ENCODE peak calls at places on chromosome 7, in eight cellular contexts. One of them, this sample, is unnamed.
A peak's percentile ranks its signal among the peaks of the same experiment; 100 is the strongest.

GRCh38 chr7:159016591-159016990 is 128.1 kb downstream of the VIPR2 start:
- DNase-seq in mammary epithelial cell: no peak
- DNase-seq in uterus: no peak
- DNase-seq in stomach: no peak
- DNase-seq in epithelial cell of esophagus: no peak
- DNase-seq in Calu3: no peak
- DNase-seq in gastrocnemius medialis: no peak
- DNase-seq in astrocyte of the cerebellum: no peak
- DNase-seq in this sample: no peak

GRCh38 chr7:105975770-105976428 is 12.8 kb downstream of the CDHR3 start:
- DNase-seq in mammary epithelial cell: peak; percentile 6
- DNase-seq in uterus: no peak
- DNase-seq in stomach: no peak
- DNase-seq in epithelial cell of esophagus: peak; percentile 68
- DNase-seq in Calu3: no peak
- DNase-seq in gastrocnemius medialis: no peak
- DNase-seq in astrocyte of the cerebellum: no peak
- DNase-seq in this sample: no peak

GRCh38 chr7:159231017-159231416 is 86.3 kb upstream of the VIPR2 start:
- DNase-seq in mammary epithelial cell: no peak
- DNase-seq in uterus: no peak
- DNase-seq in stomach: no peak
- DNase-seq in epithelial cell of esophagus: no peak
- DNase-seq in Calu3: no peak
- DNase-seq in gastrocnemius medialis: no peak
- DNase-seq in astrocyte of the cerebellum: no peak
- DNase-seq in this sample: no peak

GRCh38 chr7:112047421-112047820 is 158.8 kb downstream of the DOCK4 start:
- DNase-seq in mammary epithelial cell: no peak
- DNase-seq in uterus: no peak
- DNase-seq in stomach: no peak
- DNase-seq in epithelial cell of esophagus: no peak
- DNase-seq in Calu3: no peak
- DNase-seq in gastrocnemius medialis: no peak
- DNase-seq in astrocyte of the cerebellum: no peak
- DNase-seq in this sample: no peak

GRCh38 chr7:46759711-46760480 is 822.0 kb downstream of the TNS3 start:
- DNase-seq in mammary epithelial cell: peak; percentile 46
- DNase-seq in uterus: no peak
- DNase-seq in stomach: no peak
- DNase-seq in epithelial cell of esophagus: peak; percentile 38
- DNase-seq in Calu3: no peak
- DNase-seq in gastrocnemius medialis: no peak
- DNase-seq in astrocyte of the cerebellum: no peak
- DNase-seq in this sample: no peak

GRCh38 chr7:96188623-96188991 is 133.3 kb downstream of the SLC25A13 start:
- DNase-seq in mammary epithelial cell: no peak
- DNase-seq in uterus: no peak
- DNase-seq in stomach: no peak
- DNase-seq in epithelial cell of esophagus: no peak
- DNase-seq in Calu3: no peak
- DNase-seq in gastrocnemius medialis: no peak
- DNase-seq in astrocyte of the cerebellum: no peak
- DNase-seq in this sample: no peak

GRCh38 chr7:16984346-16984745 is 102.6 kb upstream of the AGR3 start:
- DNase-seq in mammary epithelial cell: no peak
- DNase-seq in uterus: no peak
- DNase-seq in stomach: no peak
- DNase-seq in epithelial cell of esophagus: no peak
- DNase-seq in Calu3: peak; percentile 18
- DNase-seq in gastrocnemius medialis: no peak
- DNase-seq in astrocyte of the cerebellum: no peak
- DNase-seq in this sample: no peak

GRCh38 chr7:128863433-128863989 is 855 bp downstream of the ATP6V1F start:
- DNase-seq in mammary epithelial cell: peak; percentile 63
- DNase-seq in uterus: peak; percentile 17
- DNase-seq in stomach: peak; percentile 42
- DNase-seq in epithelial cell of esophagus: peak; percentile 75
- DNase-seq in Calu3: peak; percentile 67
- DNase-seq in gastrocnemius medialis: no peak
- DNase-seq in astrocyte of the cerebellum: peak; percentile 57
- DNase-seq in this sample: peak; percentile 20

GRCh38 chr7:96526492-96526891 is 183.2 kb downstream of the SEM1 start:
- DNase-seq in mammary epithelial cell: no peak
- DNase-seq in uterus: no peak
- DNase-seq in stomach: no peak
- DNase-seq in epithelial cell of esophagus: no peak
- DNase-seq in Calu3: no peak
- DNase-seq in gastrocnemius medialis: no peak
- DNase-seq in astrocyte of the cerebellum: no peak
- DNase-seq in this sample: no peak

GRCh38 chr7:76397409-76398183 is 11.9 kb downstream of the SSC4D start:
- DNase-seq in mammary epithelial cell: peak; percentile 34
- DNase-seq in uterus: peak; percentile 83
- DNase-seq in stomach: peak; percentile 83
- DNase-seq in epithelial cell of esophagus: peak; percentile 63
- DNase-seq in Calu3: peak; percentile 88
- DNase-seq in gastrocnemius medialis: peak; percentile 70
- DNase-seq in astrocyte of the cerebellum: no peak
- DNase-seq in this sample: peak; percentile 79

GRCh38 chr7:87336136-87336535 is 9.3 kb upstream of the CROT start:
- DNase-seq in mammary epithelial cell: no peak
- DNase-seq in uterus: no peak
- DNase-seq in stomach: no peak
- DNase-seq in epithelial cell of esophagus: no peak
- DNase-seq in Calu3: no peak
- DNase-seq in gastrocnemius medialis: no peak
- DNase-seq in astrocyte of the cerebellum: no peak
- DNase-seq in this sample: no peak

GRCh38 chr7:140223515-140224221 is 46.9 kb upstream of the KDM7A start:
- DNase-seq in mammary epithelial cell: no peak
- DNase-seq in uterus: no peak
- DNase-seq in stomach: no peak
- DNase-seq in epithelial cell of esophagus: no peak
- DNase-seq in Calu3: no peak
- DNase-seq in gastrocnemius medialis: no peak
- DNase-seq in astrocyte of the cerebellum: no peak
- DNase-seq in this sample: no peak

GRCh38 chr7:95526128-95526738 is 40.5 kb downstream of the ASB4 start:
- DNase-seq in mammary epithelial cell: no peak
- DNase-seq in uterus: no peak
- DNase-seq in stomach: no peak
- DNase-seq in epithelial cell of esophagus: no peak
- DNase-seq in Calu3: no peak
- DNase-seq in gastrocnemius medialis: no peak
- DNase-seq in astrocyte of the cerebellum: no peak
- DNase-seq in this sample: no peak

GRCh38 chr7:37234928-37235327 is 213.7 kb downstream of the ELMO1 start:
- DNase-seq in mammary epithelial cell: peak; percentile 15
- DNase-seq in uterus: no peak
- DNase-seq in stomach: no peak
- DNase-seq in epithelial cell of esophagus: peak; percentile 36
- DNase-seq in Calu3: peak; percentile 43
- DNase-seq in gastrocnemius medialis: no peak
- DNase-seq in astrocyte of the cerebellum: no peak
- DNase-seq in this sample: no peak

DNA sequence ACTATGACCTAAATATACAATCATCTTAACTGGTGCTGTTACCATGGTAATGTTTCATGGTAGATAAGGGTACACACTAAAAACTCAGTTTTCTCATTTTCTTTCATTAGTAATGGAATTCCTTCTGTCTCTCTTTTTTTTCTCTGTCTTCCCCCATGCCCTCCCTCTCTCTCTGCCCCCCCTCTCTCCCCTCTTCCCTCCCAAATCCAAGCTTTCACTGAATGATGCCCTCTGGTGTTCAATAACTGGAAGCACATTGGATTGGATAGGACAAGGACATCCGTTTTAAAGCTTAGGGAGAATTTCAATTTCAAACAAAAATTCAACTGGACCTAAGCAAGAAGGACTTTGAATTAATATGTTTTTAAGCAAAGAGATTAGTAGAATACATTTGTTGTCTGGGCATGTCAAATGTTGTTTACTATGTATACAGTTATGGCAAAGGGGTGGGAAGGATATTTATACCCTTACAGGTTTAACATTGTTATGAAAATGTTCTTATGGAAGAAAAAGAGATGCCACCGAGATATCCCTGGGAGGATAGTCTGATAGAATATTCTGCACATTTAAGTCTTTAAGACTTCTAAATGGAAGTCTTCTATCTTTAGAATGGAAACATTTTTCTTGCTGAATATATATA is 6.1 kb downstream of the CHRM2 start:
- DNase-seq in mammary epithelial cell: no peak
- DNase-seq in uterus: no peak
- DNase-seq in stomach: no peak
- DNase-seq in epithelial cell of esophagus: peak; percentile 21
- DNase-seq in Calu3: no peak
- DNase-seq in gastrocnemius medialis: no peak
- DNase-seq in astrocyte of the cerebellum: no peak
- DNase-seq in this sample: no peak
- TF ChIP-seq CTCF in mammary epithelial cell: peak; percentile 63
- TF ChIP-seq CTCF in uterus: no peak
- TF ChIP-seq CTCF in stomach: no peak
- TF ChIP-seq CTCF in epithelial cell of esophagus: peak; percentile 59
- TF ChIP-seq CTCF in Calu3: no peak
- TF ChIP-seq CTCF in gastrocnemius medialis: no peak
- TF ChIP-seq CTCF in astrocyte of the cerebellum: peak; percentile 47
- TF ChIP-seq CTCF in this sample: no peak

GRCh38 chr7:135812151-135812550 is 63.5 kb upstream of the FAM180A start:
- DNase-seq in mammary epithelial cell: no peak
- DNase-seq in uterus: no peak
- DNase-seq in stomach: no peak
- DNase-seq in epithelial cell of esophagus: no peak
- DNase-seq in Calu3: no peak
- DNase-seq in gastrocnemius medialis: no peak
- DNase-seq in astrocyte of the cerebellum: no peak
- DNase-seq in this sample: no peak
- TF ChIP-seq CTCF in mammary epithelial cell: no peak
- TF ChIP-seq CTCF in uterus: no peak
- TF ChIP-seq CTCF in stomach: no peak
- TF ChIP-seq CTCF in epithelial cell of esophagus: no peak
- TF ChIP-seq CTCF in Calu3: no peak
- TF ChIP-seq CTCF in gastrocnemius medialis: no peak
- TF ChIP-seq CTCF in astrocyte of the cerebellum: no peak
- TF ChIP-seq CTCF in this sample: no peak

GRCh38 chr7:15016315-15016667 is 113.7 kb upstream of the DGKB start:
- DNase-seq in mammary epithelial cell: no peak
- DNase-seq in uterus: no peak
- DNase-seq in stomach: no peak
- DNase-seq in epithelial cell of esophagus: no peak
- DNase-seq in Calu3: no peak
- DNase-seq in gastrocnemius medialis: no peak
- DNase-seq in astrocyte of the cerebellum: no peak
- DNase-seq in this sample: no peak
- TF ChIP-seq CTCF in mammary epithelial cell: no peak
- TF ChIP-seq CTCF in uterus: no peak
- TF ChIP-seq CTCF in stomach: no peak
- TF ChIP-seq CTCF in epithelial cell of esophagus: no peak
- TF ChIP-seq CTCF in Calu3: no peak
- TF ChIP-seq CTCF in gastrocnemius medialis: peak; percentile 9
- TF ChIP-seq CTCF in astrocyte of the cerebellum: no peak
- TF ChIP-seq CTCF in this sample: peak; percentile 6

GRCh38 chr7:48101880-48102448 is 12.9 kb downstream of the UPP1 start:
- DNase-seq in mammary epithelial cell: no peak
- DNase-seq in uterus: no peak
- DNase-seq in stomach: no peak
- DNase-seq in epithelial cell of esophagus: no peak
- DNase-seq in Calu3: no peak
- DNase-seq in gastrocnemius medialis: no peak
- DNase-seq in astrocyte of the cerebellum: no peak
- DNase-seq in this sample: no peak
- TF ChIP-seq CTCF in mammary epithelial cell: peak; percentile 43
- TF ChIP-seq CTCF in uterus: no peak
- TF ChIP-seq CTCF in stomach: no peak
- TF ChIP-seq CTCF in epithelial cell of esophagus: peak; percentile 37
- TF ChIP-seq CTCF in Calu3: peak; percentile 62
- TF ChIP-seq CTCF in gastrocnemius medialis: no peak
- TF ChIP-seq CTCF in astrocyte of the cerebellum: peak; percentile 21
- TF ChIP-seq CTCF in this sample: peak; percentile 38

GRCh38 chr7:118169146-118169545 is 14.8 kb upstream of the LSM8 start:
- DNase-seq in mammary epithelial cell: peak; percentile 12
- DNase-seq in uterus: no peak
- DNase-seq in stomach: no peak
- DNase-seq in epithelial cell of esophagus: peak; percentile 9
- DNase-seq in Calu3: no peak
- DNase-seq in gastrocnemius medialis: no peak
- DNase-seq in astrocyte of the cerebellum: no peak
- DNase-seq in this sample: no peak
- TF ChIP-seq CTCF in mammary epithelial cell: peak; percentile 23
- TF ChIP-seq CTCF in uterus: no peak
- TF ChIP-seq CTCF in stomach: no peak
- TF ChIP-seq CTCF in epithelial cell of esophagus: no peak
- TF ChIP-seq CTCF in Calu3: no peak
- TF ChIP-seq CTCF in gastrocnemius medialis: no peak
- TF ChIP-seq CTCF in astrocyte of the cerebellum: peak; percentile 4
- TF ChIP-seq CTCF in this sample: no peak

DNA sequence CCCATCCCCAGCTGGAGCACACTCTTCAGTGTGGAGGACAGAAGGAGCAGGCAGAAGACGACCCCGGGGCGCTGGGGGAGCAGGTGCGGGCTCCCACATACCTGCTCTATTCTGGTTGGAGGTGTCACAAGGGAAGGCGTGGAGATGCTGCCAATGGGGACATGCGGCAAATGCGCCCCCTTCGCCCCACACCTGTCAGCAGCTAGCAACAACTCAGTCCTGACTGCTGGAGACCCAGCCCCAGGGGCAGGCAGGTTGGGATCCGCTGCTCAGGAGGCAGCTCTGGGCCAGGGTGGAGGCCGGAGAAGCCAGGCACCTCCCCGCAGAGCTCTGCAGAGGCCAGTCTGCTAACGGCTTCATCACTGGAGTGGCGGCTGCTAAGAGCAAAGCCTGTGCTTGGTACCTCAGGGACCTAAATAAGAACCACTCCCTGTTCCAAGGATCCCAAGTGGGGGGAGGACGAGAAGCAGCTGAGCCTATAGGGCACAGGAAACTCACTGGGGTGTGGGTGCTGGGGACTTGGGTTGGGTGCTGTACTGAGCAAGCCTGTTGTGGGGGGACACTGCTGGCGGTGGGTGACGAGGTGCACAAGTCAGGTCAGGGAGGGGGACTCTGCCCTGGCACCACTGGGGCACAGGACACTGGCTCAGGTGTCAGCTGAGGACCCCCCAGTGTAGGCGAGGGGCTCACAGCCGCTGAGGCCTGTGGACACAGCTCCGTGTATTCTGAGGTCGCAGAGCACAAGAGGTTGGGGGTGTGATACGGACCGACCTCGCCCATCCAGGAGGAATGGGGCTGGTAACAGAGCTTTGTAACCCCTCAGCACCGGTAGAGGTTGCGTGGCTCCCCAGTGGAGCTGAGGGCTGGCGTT is 19.2 kb upstream of the GPR146 start:
- DNase-seq in mammary epithelial cell: no peak
- DNase-seq in uterus: no peak
- DNase-seq in stomach: no peak
- DNase-seq in epithelial cell of esophagus: no peak
- DNase-seq in Calu3: no peak
- DNase-seq in gastrocnemius medialis: no peak
- DNase-seq in astrocyte of the cerebellum: no peak
- DNase-seq in this sample: no peak
- TF ChIP-seq CTCF in mammary epithelial cell: no peak
- TF ChIP-seq CTCF in uterus: no peak
- TF ChIP-seq CTCF in stomach: no peak
- TF ChIP-seq CTCF in epithelial cell of esophagus: no peak
- TF ChIP-seq CTCF in Calu3: no peak
- TF ChIP-seq CTCF in gastrocnemius medialis: no peak
- TF ChIP-seq CTCF in astrocyte of the cerebellum: no peak
- TF ChIP-seq CTCF in this sample: no peak

This sample was measured in CD4-positive, alpha-beta T cell.